ENCODE peak calls at places on chromosomes 5 and 9, in nine cellular contexts. O, Q, Y, N, Z, C, F, J and W are unnamed samples.

GRCh38 chr9:13665418-13666066 is 386.1 kb upstream of the MPDZ start:
- DNase-seq in O (peak), F (peak), Y (no peak), Z (no peak), J (peak), C (no peak), Q (peak), N (no peak), W (no peak)

GRCh38 chr5:6377121-6377520 is 1.2 kb downstream of the MED10 start:
- DNase-seq in N (no peak), Y (no peak), Q (no peak), F (no peak), J (no peak), C (peak), Z (no peak), O (no peak), W (no peak)

GRCh38 chr9:98694943-98695342 is 13.8 kb downstream of the GABBR2 start:
- DNase-seq in Y (no peak), C (no peak), O (no peak), F (no peak), J (no peak), Q (no peak), N (no peak), Z (no peak), W (no peak)

GRCh38 chr5:14061106-14061505 is 82.0 kb upstream of the TRIO start:
- DNase-seq in Z (no peak), N (no peak), F (no peak), O (peak), J (no peak), Y (no peak), C (no peak), Q (no peak), W (no peak)

GRCh38 chr5:44807269-44807668 is 1.5 kb upstream of the MRPS30 start:
- DNase-seq in J (no peak), Z (no peak), C (no peak), N (no peak), O (no peak), Q (peak), Y (no peak), F (no peak), W (no peak)

GRCh38 chr5:173243215-173243614 is 8.2 kb upstream of the NKX2-5 start:
- DNase-seq in Y (no peak), C (no peak), Z (no peak), J (no peak), Q (no peak), N (no peak), F (no peak), O (no peak), W (no peak)

GRCh38 chr9:33166263-33167083 is 663 bp downstream of the B4GALT1 start:
- DNase-seq in O (peak), J (no peak), F (no peak), N (peak), Q (no peak), C (no peak), Z (no peak), Y (peak), W (no peak)

GRCh38 chr9:27726244-27727141 is 153.2 kb upstream of the C9orf72 start:
- DNase-seq in J (peak), Z (no peak), O (peak), Q (peak), N (no peak), Y (peak), F (peak), C (peak), W (peak)

GRCh38 chr9:38685535-38685934 is 34.4 kb downstream of the FAM240B start:
- DNase-seq in J (no peak), O (no peak), Y (no peak), F (no peak), N (no peak), Z (no peak), C (no peak), Q (no peak), W (no peak)

GRCh38 chr9:137270929-137271695 is 6.4 kb upstream of the TOR4A start:
- DNase-seq in O (no peak), Q (no peak), Z (no peak), Y (no peak), J (no peak), F (no peak), C (no peak), N (no peak), W (no peak)

GRCh38 chr5:170450041-170450660 is 53.7 kb upstream of the KCNIP1 start:
- DNase-seq in O (no peak), C (no peak), J (no peak), N (no peak), F (no peak), Y (no peak), Z (no peak), Q (no peak), W (no peak)

GRCh38 chr9:68822596-68823165 is 117.6 kb downstream of the PIP5K1B start:
- DNase-seq in F (no peak), C (peak), Y (no peak), J (no peak), O (no peak), Z (no peak), N (no peak), Q (no peak), W (no peak)

GRCh38 chr5:139138790-139139189 is 59.4 kb downstream of the SIL1 start:
- DNase-seq in O (no peak), J (peak), F (peak), Q (peak), N (no peak), Y (peak), Z (no peak), C (peak), W (no peak)

GRCh38 chr9:134287591-134288518 is 38.4 kb upstream of the RXRA start:
- DNase-seq in Z (no peak), N (no peak), Q (no peak), J (no peak), Y (peak), C (no peak), O (no peak), F (no peak), W (no peak)

GRCh38 chr9:29118555-29118954 is 1545.3 kb upstream of the C9orf72 start:
- DNase-seq in Z (no peak), Q (no peak), J (no peak), C (no peak), N (no peak), O (no peak), Y (peak), F (no peak), W (no peak)

GRCh38 chr9:21656776-21657637 is 145.4 kb upstream of the MTAP start:
- DNase-seq in Y (no peak), J (no peak), Z (no peak), N (no peak), C (no peak), F (no peak), Q (peak), O (no peak), W (no peak)

GRCh38 chr5:9316041-9316440 is 229.8 kb downstream of the SEMA5A start:
- DNase-seq in C (no peak), Z (no peak), F (no peak), O (no peak), Y (no peak), Q (no peak), J (no peak), N (no peak), W (no peak)

GRCh38 chr9:114799925-114800324 is 5.9 kb downstream of the TNFSF15 start:
- DNase-seq in O (no peak), F (no peak), Y (no peak), Q (no peak), N (no peak), C (no peak), J (no peak), Z (no peak), W (no peak)

GRCh38 chr5:62064993-62065392 is 241.0 kb upstream of the KIF2A start:
- DNase-seq in F (no peak), O (no peak), C (no peak), Y (no peak), N (no peak), Q (no peak), Z (no peak), J (no peak), W (no peak)